ENCODE peak calls at places on chromosomes 11 and 22, in eight cellular contexts. Q is heart right ventricle, A is left ventricle myocardium inferior, W is HCT116, B is IMR-90, J is cardiac muscle cell, I is thoracic aorta, T is right atrium auricular region. Y is an unnamed sample.

GRCh38 chr11:106305458-106305857 is 228.0 kb downstream of the AASDHPPT start:
- DNase-seq in Q (no peak), A (no peak), W (no peak), B (no peak), J (no peak), I (no peak), T (no peak), Y (no peak)

GRCh38 chr11:65008016-65008415 is 5.9 kb upstream of the ARL2 start:
- DNase-seq in Q (no peak), A (no peak), W (no peak), B (peak; percentile 23), J (no peak), I (no peak), T (no peak), Y (no peak)

GRCh38 chr22:43376765-43377485 is 33.8 kb upstream of the SCUBE1 start:
- DNase-seq in Q (no peak), A (no peak), W (no peak), B (no peak), J (peak; percentile 25), I (no peak), T (no peak), Y (peak; percentile 27)

GRCh38 chr11:8330896-8331295 is 67.2 kb upstream of the LMO1 start:
- DNase-seq in Q (no peak), A (no peak), W (no peak), B (no peak), J (no peak), I (no peak), T (no peak), Y (no peak)

GRCh38 chr11:90134420-90135003 is at the start of gene NAALAD2:
- DNase-seq in Q (peak; percentile 68), A (peak; percentile 53), W (no peak), B (peak; percentile 9), J (peak; percentile 80), I (no peak), T (peak; percentile 65), Y (no peak)

GRCh38 chr22:32044913-32045312 is 1.9 kb downstream of the SLC5A1 start:
- DNase-seq in Q (no peak), A (no peak), W (no peak), B (no peak), J (no peak), I (no peak), T (no peak), Y (no peak)

GRCh38 chr11:17547051-17547577 is at the start of gene OTOG:
- DNase-seq in Q (no peak), A (no peak), W (no peak), B (no peak), J (peak; percentile 37), I (no peak), T (no peak), Y (no peak)

GRCh38 chr22:47574551-47574950 is 812.1 kb downstream of the TBC1D22A start:
- DNase-seq in Q (no peak), A (no peak), W (no peak), B (no peak), J (no peak), I (no peak), T (no peak), Y (no peak)

GRCh38 chr11:82731691-82732277 is 1.9 kb downstream of the FAM181B start:
- DNase-seq in Q (no peak), A (no peak), W (no peak), B (no peak), J (no peak), I (no peak), T (no peak), Y (no peak)

GRCh38 chr11:99271527-99271926 is 250.8 kb downstream of the CNTN5 start:
- DNase-seq in Q (no peak), A (no peak), W (no peak), B (no peak), J (no peak), I (no peak), T (no peak), Y (no peak)

GRCh38 chr22:21951931-21952465 is 650 bp downstream of the PPM1F start:
- DNase-seq in Q (peak; percentile 56), A (peak; percentile 40), W (no peak), B (peak; percentile 53), J (peak; percentile 59), I (no peak), T (peak; percentile 63), Y (peak; percentile 62)

GRCh38 chr11:132296946-132297610 is 926.7 kb downstream of the NTM start:
- DNase-seq in Q (no peak), A (no peak), W (no peak), B (no peak), J (no peak), I (no peak), T (no peak), Y (no peak)

GRCh38 chr11:124586247-124586860 is 16.6 kb downstream of the OR8A1 start:
- DNase-seq in Q (peak; percentile 56), A (peak; percentile 45), W (peak; percentile 44), B (peak; percentile 66), J (peak; percentile 82), I (no peak), T (peak; percentile 69), Y (peak; percentile 37)

GRCh38 chr11:128179049-128179448 is 408.3 kb downstream of the ETS1 start:
- DNase-seq in Q (no peak), A (no peak), W (no peak), B (no peak), J (no peak), I (no peak), T (no peak), Y (no peak)
- TF ChIP-seq CTCF in Q (no peak), A (no peak), W (no peak), B (no peak), J (no peak), I (no peak), T (no peak), Y (no peak)

GRCh38 chr11:12165237-12165875 is 55.0 kb downstream of the MICAL2 start:
- DNase-seq in Q (no peak), A (no peak), W (no peak), B (no peak), J (no peak), I (no peak), T (no peak), Y (no peak)
- H3K27ac ChIP-seq in Q (peak overlapping the region; percentile 88), A (peak overlapping the region; percentile 93), W (peak overlapping the region; percentile 87), B (peak overlapping the region; percentile 14), J (peak overlapping the region; percentile 86), I (peak overlapping the region; percentile 97), T (peak overlapping the region; percentile 88), Y (no peak overlapping the region)

GRCh38 chr11:34816698-34817213 is 99.4 kb downstream of the APIP start:
- DNase-seq in Q (no peak), A (no peak), W (no peak), B (no peak), J (no peak), I (no peak), T (no peak), Y (no peak)
- H3K9me3 ChIP-seq in Q (no peaks in the 10 kb centered on the region), A (peaks cover 20% of the 10 kb centered on the region), W (no peaks in the 10 kb centered on the region), B (peaks cover 3% of the 10 kb centered on the region), J (no peaks in the 10 kb centered on the region), I (peaks cover 7% of the 10 kb centered on the region), T (peaks cover 16% of the 10 kb centered on the region), Y (no peaks in the 10 kb centered on the region)

DNA sequence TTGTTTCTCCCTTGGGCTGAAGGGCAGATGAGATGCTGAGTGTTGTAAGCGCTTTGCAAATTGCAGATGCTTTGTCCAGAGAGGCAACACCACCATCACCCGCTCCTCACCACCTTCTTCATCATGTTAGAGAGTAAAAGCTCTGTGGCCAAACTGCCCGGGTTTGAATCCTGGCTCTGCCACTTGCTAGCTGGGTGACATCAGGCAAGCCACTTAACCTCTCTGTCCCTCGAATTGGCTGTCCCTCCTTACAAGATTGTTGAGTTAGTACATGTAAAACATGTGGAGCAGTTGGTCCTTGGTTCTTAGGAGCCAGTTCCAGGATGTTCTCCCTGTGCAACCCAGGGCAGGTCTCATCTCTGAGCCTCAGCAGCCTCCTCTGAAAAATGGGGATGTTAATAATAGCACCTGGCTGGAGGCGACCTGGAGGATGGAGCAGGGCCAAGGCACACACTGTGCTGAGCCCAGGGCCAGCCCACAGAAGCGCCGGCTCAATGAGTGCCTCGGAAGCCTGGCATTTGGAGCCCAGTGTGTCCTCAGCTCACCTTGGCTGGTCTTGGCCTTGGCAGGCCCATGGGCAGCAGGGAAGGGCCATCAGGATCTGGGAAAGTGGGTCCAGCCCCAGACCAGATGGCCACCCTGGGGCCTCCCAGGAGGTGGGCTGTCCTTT is 10.5 kb downstream of the C11orf86 start:
- DNase-seq in Q (peak; percentile 74), A (peak; percentile 74), W (no peak), B (no peak), J (no peak), I (no peak), T (no peak), Y (no peak)
- TF ChIP-seq CTCF in Q (no peak), A (no peak), W (no peak), B (no peak), J (no peak), I (no peak), T (no peak), Y (no peak)

DNA sequence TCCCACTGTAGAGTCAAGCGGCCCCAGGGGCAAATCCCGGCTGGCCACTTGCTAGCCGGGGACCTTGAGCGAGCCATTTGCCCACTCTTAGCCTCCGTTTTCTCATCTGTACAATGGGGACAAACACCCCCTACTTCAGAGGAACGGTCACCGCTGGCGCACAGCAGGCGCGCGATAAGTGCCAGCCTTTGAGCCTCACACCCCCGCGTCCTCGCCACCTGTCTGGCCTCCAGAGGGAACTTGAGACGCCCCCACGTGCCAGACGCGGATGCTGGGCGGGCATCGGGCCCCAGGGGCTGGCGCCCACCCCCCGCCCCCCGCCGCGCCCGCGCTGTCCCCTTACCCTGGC is 72.7 kb upstream of the TCF20 start:
- DNase-seq in Q (no peak), A (no peak), W (no peak), B (no peak), J (no peak), I (no peak), T (no peak), Y (no peak)
- H3K27ac ChIP-seq in Q (no peak overlapping the region), A (no peak overlapping the region), W (peak overlapping the region; percentile 1), B (no peak overlapping the region), J (no peak overlapping the region), I (no peak overlapping the region), T (no peak overlapping the region), Y (no peak overlapping the region)

GRCh38 chr11:122650619-122651018 is 4.9 kb upstream of the UBASH3B start:
- DNase-seq in Q (no peak), A (no peak), W (no peak), B (no peak), J (no peak), I (no peak), T (no peak), Y (no peak)
- H3K9me3 ChIP-seq in Q (no peaks in the 10 kb centered on the region), A (no peaks in the 10 kb centered on the region), W (no peaks in the 10 kb centered on the region), B (no peaks in the 10 kb centered on the region), J (no peaks in the 10 kb centered on the region), I (no peaks in the 10 kb centered on the region), T (no peaks in the 10 kb centered on the region), Y (no peaks in the 10 kb centered on the region)

Y was measured in CD8-positive, alpha-beta T cell.